ENCODE peak calls at places on chromosomes 16 and 17, in four cellular contexts. E is HuH-7.5, P is LoVo, I is NCI-H1417. K is an unnamed sample.

GRCh38 chr16:85129846-85130706 is 17.8 kb upstream of the CIBAR2 start:
- DNase-seq in E (no peak), P (no peak), I (no peak), K (no peak)

GRCh38 chr17:41793749-41794602 is 7.5 kb upstream of the JUP start:
- DNase-seq in E (peak), P (no peak), I (no peak), K (peak)

GRCh38 chr16:82943371-82943770 is 316.6 kb downstream of the CDH13 start:
- DNase-seq in E (no peak), P (no peak), I (no peak), K (no peak)

GRCh38 chr17:8118769-8119574 is 658 bp upstream of the ALOXE3 start:
- DNase-seq in E (peak), P (peak), I (peak), K (peak)

GRCh38 chr16:4389051-4389955 is 17.7 kb downstream of the VASN start:
- DNase-seq in E (peak), P (no peak), I (no peak), K (no peak)

GRCh38 chr17:75819116-75819515 is 25.1 kb downstream of the UNC13D start:
- DNase-seq in E (no peak), P (no peak), I (no peak), K (no peak)

GRCh38 chr17:40806131-40806530 is 6.4 kb upstream of the KRT28 start:
- DNase-seq in E (no peak), P (no peak), I (no peak), K (no peak)

GRCh38 chr17:80869476-80869875 is 122.2 kb upstream of the CHMP6 start:
- DNase-seq in E (no peak), P (no peak), I (no peak), K (no peak)

GRCh38 chr17:77419547-77420475 is 279.0 kb downstream of the SEC14L1 start:
- DNase-seq in E (no peak), P (no peak), I (peak), K (no peak)

GRCh38 chr17:49715717-49716279 is 8.0 kb upstream of the SLC35B1 start:
- DNase-seq in E (no peak), P (no peak), I (peak), K (no peak)

GRCh38 chr17:81167638-81168037 is 1.6 kb upstream of the AATK start:
- DNase-seq in E (no peak), P (no peak), I (no peak), K (no peak)

GRCh38 chr16:10970065-10970464 is 25.7 kb downstream of the CLEC16A start:
- DNase-seq in E (no peak), P (no peak), I (no peak), K (no peak)

GRCh38 chr17:27502526-27503324 is 46.5 kb downstream of the KSR1 start:
- DNase-seq in E (no peak), P (no peak), I (no peak), K (no peak)

GRCh38 chr17:68646626-68647526 is 45.7 kb upstream of the FAM20A start:
- DNase-seq in E (no peak), P (no peak), I (peak), K (no peak)

GRCh38 chr17:45784583-45785372 is 658 bp downstream of the CRHR1 start:
- DNase-seq in E (peak), P (no peak), I (peak), K (no peak)

GRCh38 chr16:79980650-79981521 is 380.3 kb upstream of the MAF start:
- DNase-seq in E (no peak), P (no peak), I (no peak), K (no peak)

GRCh38 chr16:71357681-71358080 is 842 bp upstream of the CALB2 start:
- DNase-seq in E (no peak), P (no peak), I (peak), K (peak)

GRCh38 chr17:41692722-41693521 is 4.2 kb downstream of the EIF1 start:
- DNase-seq in E (no peak), P (peak), I (no peak), K (peak)

GRCh38 chr16:8611886-8612595 is 9.5 kb upstream of the METTL22 start:
- DNase-seq in E (no peak), P (no peak), I (no peak), K (no peak)